ENCODE peak calls at places on chromosome X, in seven cellular contexts. O, Z, Q, X, L, I and C are unnamed samples.

GRCh38 chrX:80282535-80282934 is 137.7 kb upstream of the TENT5D start:
- DNase-seq in Q (no peak), L (no peak), X (no peak), O (no peak), Z (no peak), I (no peak), C (no peak)

GRCh38 chrX:40260123-40260751 is 162.5 kb upstream of the BCOR start:
- DNase-seq in L (no peak), O (no peak), Q (no peak), X (no peak), Z (no peak), I (no peak), C (no peak)

GRCh38 chrX:30577362-30577961 is at the start of gene TASL:
- DNase-seq in X (no peak), Q (no peak), I (no peak), O (peak), L (no peak), Z (no peak), C (no peak)

GRCh38 chrX:24858004-24858746 is 157.6 kb downstream of the ARX start:
- DNase-seq in O (no peak), Z (no peak), X (no peak), I (no peak), L (no peak), Q (no peak), C (no peak)

GRCh38 chrX:39519213-39519544 is 578.6 kb downstream of the BCOR start:
- DNase-seq in I (no peak), O (no peak), X (no peak), Z (no peak), Q (peak), L (no peak), C (no peak)

GRCh38 chrX:46354481-46354880 is 190.7 kb downstream of the ZNF674 start:
- DNase-seq in L (no peak), Z (no peak), X (no peak), Q (no peak), I (no peak), O (no peak), C (no peak)

GRCh38 chrX:102154218-102154860 is 1.4 kb downstream of the BEX5 start:
- DNase-seq in Q (peak), X (no peak), Z (no peak), L (no peak), O (no peak), I (peak), C (no peak)

GRCh38 chrX:135644624-135645023 is 68.8 kb upstream of the CT45A1 start:
- DNase-seq in I (no peak), O (no peak), Q (no peak), L (no peak), Z (no peak), X (no peak), C (no peak)

GRCh38 chrX:9184231-9184630 is 150.3 kb upstream of the FAM9B start:
- DNase-seq in L (no peak), X (no peak), Q (no peak), O (no peak), I (no peak), Z (no peak), C (no peak)

GRCh38 chrX:3076416-3076991 is 35.2 kb downstream of the ARSF start:
- DNase-seq in Q (no peak), Z (no peak), I (peak), O (no peak), L (no peak), X (no peak), C (no peak)

GRCh38 chrX:15376956-15377355 is 7.3 kb downstream of the VEGFD start:
- DNase-seq in Z (no peak), I (no peak), Q (no peak), O (no peak), L (no peak), X (no peak), C (no peak)

GRCh38 chrX:13754765-13755164 is 20.2 kb downstream of the OFD1 start:
- DNase-seq in O (no peak), Z (no peak), Q (no peak), X (no peak), L (no peak), I (no peak), C (no peak)

GRCh38 chrX:13750204-13750603 is 15.7 kb downstream of the OFD1 start:
- DNase-seq in X (peak), L (peak), Z (peak), I (no peak), O (no peak), Q (peak), C (peak)

GRCh38 chrX:13750812-13751211 is 16.3 kb downstream of the OFD1 start:
- DNase-seq in L (no peak), Q (no peak), I (no peak), Z (no peak), O (no peak), X (no peak), C (no peak)

GRCh38 chrX:13752646-13753045 is 18.1 kb downstream of the OFD1 start:
- DNase-seq in I (no peak), Q (no peak), X (no peak), Z (no peak), O (no peak), L (no peak), C (no peak)

GRCh38 chrX:13752141-13752540 is 17.6 kb downstream of the OFD1 start:
- DNase-seq in I (no peak), Z (no peak), L (no peak), O (no peak), Q (no peak), X (no peak), C (no peak)
- TF ChIP-seq JUND in I (no peak), Z (no peak), L (no peak), O (no peak), Q (no peak), X (no peak), C (no peak)

DNA sequence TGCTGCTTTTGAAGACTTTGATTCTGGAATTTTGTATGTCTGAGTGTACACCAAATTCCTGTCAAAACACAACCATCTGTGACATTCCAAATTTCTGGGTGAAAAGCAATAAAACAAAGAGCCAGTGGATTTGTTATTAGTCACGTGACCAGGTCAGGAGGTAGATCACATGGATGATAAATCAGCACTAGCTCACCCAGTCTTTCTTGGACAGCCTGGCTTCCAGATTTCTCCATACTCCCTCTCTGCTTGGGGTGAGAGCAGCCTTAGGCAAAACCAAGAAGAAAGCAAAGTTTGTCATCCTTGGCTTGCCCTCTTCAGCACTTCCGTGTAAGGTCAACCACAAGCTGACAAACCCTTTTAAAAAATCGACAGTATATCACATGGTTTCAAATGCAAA is 194.2 kb downstream of the CLCN4 start:
- DNase-seq in X (no peak), Z (no peak), O (no peak), L (no peak), I (no peak), Q (no peak), C (no peak)
- TF ChIP-seq JUND in X (no peak), Z (no peak), O (no peak), L (no peak), I (no peak), Q (no peak), C (no peak)

DNA sequence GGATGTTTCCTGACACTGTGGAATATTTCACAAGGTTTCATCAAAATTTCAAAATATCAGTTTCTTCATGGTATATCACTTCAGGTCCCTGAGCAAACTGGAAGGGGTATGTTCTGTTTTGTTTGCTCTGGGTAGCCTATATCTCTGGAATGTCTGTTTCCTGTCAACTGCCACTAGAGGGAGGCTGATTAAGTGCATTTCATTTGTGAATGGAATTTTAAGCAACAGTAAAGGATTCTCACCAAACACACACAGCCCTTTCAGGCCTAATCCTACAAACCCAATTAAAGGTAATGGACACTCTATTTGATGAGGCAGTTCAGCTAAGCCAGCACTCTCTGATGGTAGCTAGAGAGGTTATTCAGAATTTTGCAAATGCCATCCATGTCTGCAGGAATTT is 307.1 kb downstream of the TEX13A start:
- DNase-seq in Q (peak), L (no peak), X (peak), I (no peak), Z (no peak), O (no peak), C (peak)
- TF ChIP-seq JUND in Q (no peak), L (no peak), X (no peak), I (no peak), Z (no peak), O (no peak), C (no peak)

GRCh38 chrX:72027914-72028307 is 103.8 kb downstream of the RTL5 start:
- DNase-seq in X (no peak), Q (no peak), Z (no peak), O (no peak), L (no peak), I (no peak), C (no peak)

GRCh38 chrX:72023071-72023470 is 108.6 kb downstream of the RTL5 start:
- DNase-seq in X (no peak), L (no peak), Z (no peak), I (no peak), Q (no peak), O (no peak), C (no peak)

GRCh38 chrX:72026341-72027023 is 105.2 kb downstream of the RTL5 start:
- DNase-seq in Q (no peak), L (no peak), Z (no peak), X (no peak), O (no peak), I (no peak), C (no peak)

GRCh38 chrX:72027024-72027913 is 104.4 kb downstream of the RTL5 start:
- DNase-seq in Z (no peak), L (no peak), O (no peak), X (no peak), I (no peak), Q (no peak), C (no peak)

GRCh38 chrX:72025236-72025770 is 106.4 kb downstream of the RTL5 start:
- DNase-seq in L (no peak), Q (no peak), X (no peak), Z (no peak), I (no peak), O (no peak), C (no peak)
- TF ChIP-seq JUND in L (no peak), Q (no peak), X (no peak), Z (no peak), I (no peak), O (no peak), C (no peak)